ENCODE peak calls at places on chromosomes 7 and 10, in six cellular contexts. One of them, this sample, is unnamed.

GRCh38 chr7:107715531-107715930 is 28.4 kb upstream of the CBLL1 start:
- DNase-seq in GM12865: no peak
- DNase-seq in thoracic aorta: no peak
- DNase-seq in H9: no peak
- DNase-seq in epithelial cell of esophagus: peak; percentile 40
- DNase-seq in foreskin fibroblast: peak; percentile 26
- DNase-seq in this sample: no peak

GRCh38 chr10:49539320-49539885 is 482 bp upstream of the ERCC6 start:
- DNase-seq in GM12865: no peak
- DNase-seq in thoracic aorta: no peak
- DNase-seq in H9: peak; percentile 43
- DNase-seq in epithelial cell of esophagus: peak; percentile 66
- DNase-seq in foreskin fibroblast: peak; percentile 56
- DNase-seq in this sample: no peak

GRCh38 chr10:107806006-107806405 is 641.5 kb upstream of the SORCS1 start:
- DNase-seq in GM12865: no peak
- DNase-seq in thoracic aorta: no peak
- DNase-seq in H9: no peak
- DNase-seq in epithelial cell of esophagus: no peak
- DNase-seq in foreskin fibroblast: no peak
- DNase-seq in this sample: no peak

GRCh38 chr10:82505009-82505408 is 630.0 kb downstream of the NRG3 start:
- DNase-seq in GM12865: no peak
- DNase-seq in thoracic aorta: no peak
- DNase-seq in H9: no peak
- DNase-seq in epithelial cell of esophagus: no peak
- DNase-seq in foreskin fibroblast: no peak
- DNase-seq in this sample: no peak

GRCh38 chr10:59373071-59373470 is 10.7 kb upstream of the FAM13C start:
- DNase-seq in GM12865: no peak
- DNase-seq in thoracic aorta: no peak
- DNase-seq in H9: no peak
- DNase-seq in epithelial cell of esophagus: no peak
- DNase-seq in foreskin fibroblast: no peak
- DNase-seq in this sample: no peak

GRCh38 chr7:155449008-155449879 is 8.7 kb upstream of the EN2 start:
- DNase-seq in GM12865: no peak
- DNase-seq in thoracic aorta: no peak
- DNase-seq in H9: peak; percentile 70
- DNase-seq in epithelial cell of esophagus: no peak
- DNase-seq in foreskin fibroblast: no peak
- DNase-seq in this sample: no peak

GRCh38 chr7:142516038-142516501 is 233.2 kb upstream of the PRSS1 start:
- DNase-seq in GM12865: peak; percentile 67
- DNase-seq in thoracic aorta: no peak
- DNase-seq in H9: peak; percentile 60
- DNase-seq in epithelial cell of esophagus: peak; percentile 77
- DNase-seq in foreskin fibroblast: peak; percentile 63
- DNase-seq in this sample: peak; percentile 57

GRCh38 chr7:27172823-27173411 is 1.2 kb downstream of the HOXA10 start:
- DNase-seq in GM12865: no peak
- DNase-seq in thoracic aorta: no peak
- DNase-seq in H9: peak; percentile 48
- DNase-seq in epithelial cell of esophagus: no peak
- DNase-seq in foreskin fibroblast: peak; percentile 91
- DNase-seq in this sample: no peak

GRCh38 chr7:156475666-156476065 is 164.9 kb upstream of the RNF32 start:
- DNase-seq in GM12865: no peak
- DNase-seq in thoracic aorta: no peak
- DNase-seq in H9: no peak
- DNase-seq in epithelial cell of esophagus: no peak
- DNase-seq in foreskin fibroblast: peak; percentile 4
- DNase-seq in this sample: peak; percentile 70

GRCh38 chr7:2522780-2523433 is 3.3 kb downstream of the LFNG start:
- DNase-seq in GM12865: no peak
- DNase-seq in thoracic aorta: no peak
- DNase-seq in H9: peak; percentile 73
- DNase-seq in epithelial cell of esophagus: peak; percentile 97
- DNase-seq in foreskin fibroblast: no peak
- DNase-seq in this sample: no peak

GRCh38 chr7:45894665-45895062 is 6.4 kb downstream of the IGFBP1 start:
- DNase-seq in GM12865: no peak
- DNase-seq in thoracic aorta: no peak
- DNase-seq in H9: no peak
- DNase-seq in epithelial cell of esophagus: no peak
- DNase-seq in foreskin fibroblast: no peak
- DNase-seq in this sample: no peak

GRCh38 chr7:83038787-83039186 is 123.9 kb downstream of the PCLO start:
- DNase-seq in GM12865: no peak
- DNase-seq in thoracic aorta: no peak
- DNase-seq in H9: no peak
- DNase-seq in epithelial cell of esophagus: no peak
- DNase-seq in foreskin fibroblast: no peak
- DNase-seq in this sample: no peak

DNA sequence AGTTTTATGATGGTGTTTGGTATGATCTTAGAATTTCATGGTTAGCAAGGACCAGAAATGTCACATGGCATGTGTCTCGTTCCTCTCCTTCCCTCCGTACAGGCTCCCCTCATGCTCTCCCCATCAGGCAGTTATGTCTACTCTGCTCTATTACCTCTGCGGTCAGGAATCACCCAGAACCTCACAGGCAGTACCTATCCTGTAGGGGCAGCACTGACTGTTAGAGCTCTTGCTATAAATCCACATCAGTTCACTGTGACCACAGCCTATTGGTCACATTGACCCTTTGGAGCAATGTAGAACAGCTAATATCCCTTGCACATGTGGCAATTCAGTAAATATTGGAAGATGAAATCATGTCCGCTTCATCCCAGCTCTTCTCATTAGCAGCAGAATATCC is 151.8 kb downstream of the WNT2 start:
- DNase-seq in GM12865: no peak
- DNase-seq in thoracic aorta: no peak
- DNase-seq in H9: peak; percentile 36
- DNase-seq in epithelial cell of esophagus: no peak
- DNase-seq in foreskin fibroblast: no peak
- DNase-seq in this sample: no peak
- TF ChIP-seq CTCF in GM12865: no peak
- TF ChIP-seq CTCF in thoracic aorta: no peak
- TF ChIP-seq CTCF in H9: peak; percentile 54
- TF ChIP-seq CTCF in epithelial cell of esophagus: no peak
- TF ChIP-seq CTCF in foreskin fibroblast: no peak
- TF ChIP-seq CTCF in this sample: no peak

GRCh38 chr10:102117391-102118159 is 2.6 kb downstream of the LDB1 start:
- DNase-seq in GM12865: peak; percentile 56
- DNase-seq in thoracic aorta: peak; percentile 54
- DNase-seq in H9: peak; percentile 77
- DNase-seq in epithelial cell of esophagus: peak; percentile 68
- DNase-seq in foreskin fibroblast: peak; percentile 85
- DNase-seq in this sample: peak; percentile 95
- TF ChIP-seq CTCF in GM12865: no peak
- TF ChIP-seq CTCF in thoracic aorta: no peak
- TF ChIP-seq CTCF in H9: peak; percentile 49
- TF ChIP-seq CTCF in epithelial cell of esophagus: peak; percentile 28
- TF ChIP-seq CTCF in foreskin fibroblast: peak; percentile 17
- TF ChIP-seq CTCF in this sample: peak; percentile 48

GRCh38 chr10:100569687-100570517 is 34.2 kb downstream of the HIF1AN start:
- DNase-seq in GM12865: no peak
- DNase-seq in thoracic aorta: no peak
- DNase-seq in H9: peak; percentile 67
- DNase-seq in epithelial cell of esophagus: no peak
- DNase-seq in foreskin fibroblast: no peak
- DNase-seq in this sample: peak; percentile 74
- TF ChIP-seq CTCF in GM12865: no peak
- TF ChIP-seq CTCF in thoracic aorta: no peak
- TF ChIP-seq CTCF in H9: peak; percentile 75
- TF ChIP-seq CTCF in epithelial cell of esophagus: no peak
- TF ChIP-seq CTCF in foreskin fibroblast: no peak
- TF ChIP-seq CTCF in this sample: no peak

GRCh38 chr10:119444866-119445265 is 97.7 kb downstream of the RGS10 start:
- DNase-seq in GM12865: no peak
- DNase-seq in thoracic aorta: no peak
- DNase-seq in H9: no peak
- DNase-seq in epithelial cell of esophagus: no peak
- DNase-seq in foreskin fibroblast: no peak
- DNase-seq in this sample: no peak

GRCh38 chr10:119443970-119444660 is 98.4 kb downstream of the RGS10 start:
- DNase-seq in GM12865: no peak
- DNase-seq in thoracic aorta: no peak
- DNase-seq in H9: no peak
- DNase-seq in epithelial cell of esophagus: no peak
- DNase-seq in foreskin fibroblast: no peak
- DNase-seq in this sample: no peak

GRCh38 chr10:119445935-119446317 is 96.6 kb downstream of the RGS10 start:
- DNase-seq in GM12865: no peak
- DNase-seq in thoracic aorta: no peak
- DNase-seq in H9: no peak
- DNase-seq in epithelial cell of esophagus: no peak
- DNase-seq in foreskin fibroblast: no peak
- DNase-seq in this sample: no peak

GRCh38 chr10:119446441-119447277 is 95.9 kb downstream of the RGS10 start:
- DNase-seq in GM12865: no peak
- DNase-seq in thoracic aorta: no peak
- DNase-seq in H9: no peak
- DNase-seq in epithelial cell of esophagus: no peak
- DNase-seq in foreskin fibroblast: no peak
- DNase-seq in this sample: no peak

GRCh38 chr10:119445311-119445934 is 97.1 kb downstream of the RGS10 start:
- DNase-seq in GM12865: peak; percentile 87
- DNase-seq in thoracic aorta: no peak
- DNase-seq in H9: peak; percentile 90
- DNase-seq in epithelial cell of esophagus: peak; percentile 79
- DNase-seq in foreskin fibroblast: peak; percentile 63
- DNase-seq in this sample: peak; percentile 95
- TF ChIP-seq CTCF in GM12865: peak; percentile 98
- TF ChIP-seq CTCF in thoracic aorta: peak; percentile 100
- TF ChIP-seq CTCF in H9: peak; percentile 97
- TF ChIP-seq CTCF in epithelial cell of esophagus: peak; percentile 91
- TF ChIP-seq CTCF in foreskin fibroblast: peak; percentile 83
- TF ChIP-seq CTCF in this sample: peak; percentile 94

GRCh38 chr10:126061526-126061925 is 165.2 kb downstream of the FANK1 start:
- DNase-seq in GM12865: no peak
- DNase-seq in thoracic aorta: no peak
- DNase-seq in H9: no peak
- DNase-seq in epithelial cell of esophagus: no peak
- DNase-seq in foreskin fibroblast: no peak
- DNase-seq in this sample: no peak

GRCh38 chr10:126065751-126066150 is 169.4 kb downstream of the FANK1 start:
- DNase-seq in GM12865: no peak
- DNase-seq in thoracic aorta: no peak
- DNase-seq in H9: no peak
- DNase-seq in epithelial cell of esophagus: peak; percentile 78
- DNase-seq in foreskin fibroblast: no peak
- DNase-seq in this sample: no peak

GRCh38 chr10:126064512-126064911 is 168.1 kb downstream of the FANK1 start:
- DNase-seq in GM12865: no peak
- DNase-seq in thoracic aorta: no peak
- DNase-seq in H9: no peak
- DNase-seq in epithelial cell of esophagus: no peak
- DNase-seq in foreskin fibroblast: no peak
- DNase-seq in this sample: no peak

GRCh38 chr10:126062132-126063032 is 166.0 kb downstream of the FANK1 start:
- DNase-seq in GM12865: no peak
- DNase-seq in thoracic aorta: peak; percentile 89
- DNase-seq in H9: no peak
- DNase-seq in epithelial cell of esophagus: peak; percentile 98
- DNase-seq in foreskin fibroblast: peak; percentile 96
- DNase-seq in this sample: no peak

GRCh38 chr10:126063353-126063791 is 167.0 kb downstream of the FANK1 start:
- DNase-seq in GM12865: no peak
- DNase-seq in thoracic aorta: no peak
- DNase-seq in H9: no peak
- DNase-seq in epithelial cell of esophagus: peak; percentile 73
- DNase-seq in foreskin fibroblast: peak; percentile 54
- DNase-seq in this sample: no peak
- TF ChIP-seq CTCF in GM12865: no peak
- TF ChIP-seq CTCF in thoracic aorta: no peak
- TF ChIP-seq CTCF in H9: no peak
- TF ChIP-seq CTCF in epithelial cell of esophagus: no peak
- TF ChIP-seq CTCF in foreskin fibroblast: no peak
- TF ChIP-seq CTCF in this sample: no peak

DNA sequence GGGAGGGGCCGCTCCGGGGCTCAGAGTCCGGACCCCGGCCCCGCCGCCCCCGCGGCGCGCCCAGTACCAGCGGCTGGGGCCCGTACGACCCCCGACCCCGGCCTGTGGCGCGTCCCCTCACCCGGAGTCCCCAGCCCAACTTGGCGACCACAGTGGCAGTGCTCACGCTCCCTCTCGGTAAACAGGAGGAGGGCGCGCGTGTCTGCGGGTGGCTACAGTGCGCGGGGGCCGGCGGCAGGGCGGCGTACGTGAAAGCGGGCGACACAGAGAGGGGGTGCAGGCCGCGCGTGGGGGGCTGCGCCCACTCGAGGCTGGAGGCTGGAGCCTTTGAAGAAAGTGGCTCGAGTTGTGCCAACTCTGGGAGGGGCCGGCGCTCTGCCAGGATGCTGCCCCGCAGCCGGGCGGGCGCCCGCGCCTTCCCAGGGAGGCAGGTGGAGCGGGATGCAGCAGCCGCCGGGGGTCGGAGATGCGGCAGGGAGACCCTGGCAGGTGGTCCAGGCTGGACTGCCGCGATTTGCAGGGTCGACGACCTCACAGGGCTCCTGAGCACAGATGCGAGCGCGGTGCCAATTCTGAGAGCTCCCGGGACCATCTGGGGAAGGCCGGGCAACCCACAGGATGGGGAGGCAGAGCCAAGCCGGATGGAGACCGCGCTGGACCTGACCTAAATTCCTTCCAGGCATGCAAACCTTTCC is 655 bp downstream of the PTPRE start:
- DNase-seq in GM12865: no peak
- DNase-seq in thoracic aorta: no peak
- DNase-seq in H9: no peak
- DNase-seq in epithelial cell of esophagus: no peak
- DNase-seq in foreskin fibroblast: peak; percentile 21
- DNase-seq in this sample: peak; percentile 83
- TF ChIP-seq CTCF in GM12865: no peak
- TF ChIP-seq CTCF in thoracic aorta: no peak
- TF ChIP-seq CTCF in H9: no peak
- TF ChIP-seq CTCF in epithelial cell of esophagus: no peak
- TF ChIP-seq CTCF in foreskin fibroblast: no peak
- TF ChIP-seq CTCF in this sample: no peak

GRCh38 chr7:70530191-70530590 is 601.8 kb upstream of the GALNT17 start:
- DNase-seq in GM12865: no peak
- DNase-seq in thoracic aorta: no peak
- DNase-seq in H9: no peak
- DNase-seq in epithelial cell of esophagus: no peak
- DNase-seq in foreskin fibroblast: no peak
- DNase-seq in this sample: no peak

GRCh38 chr7:70539196-70539595 is 592.7 kb upstream of the GALNT17 start:
- DNase-seq in GM12865: no peak
- DNase-seq in thoracic aorta: no peak
- DNase-seq in H9: no peak
- DNase-seq in epithelial cell of esophagus: peak; percentile 36
- DNase-seq in foreskin fibroblast: no peak
- DNase-seq in this sample: no peak

GRCh38 chr7:70533614-70534013 is 598.3 kb upstream of the GALNT17 start:
- DNase-seq in GM12865: no peak
- DNase-seq in thoracic aorta: no peak
- DNase-seq in H9: no peak
- DNase-seq in epithelial cell of esophagus: no peak
- DNase-seq in foreskin fibroblast: no peak
- DNase-seq in this sample: no peak
- TF ChIP-seq CTCF in GM12865: no peak
- TF ChIP-seq CTCF in thoracic aorta: no peak
- TF ChIP-seq CTCF in H9: no peak
- TF ChIP-seq CTCF in epithelial cell of esophagus: no peak
- TF ChIP-seq CTCF in foreskin fibroblast: no peak
- TF ChIP-seq CTCF in this sample: no peak

This sample was measured in osteocyte.